ENCODE peak calls at places on chromosomes 12 and 14, in nine cellular contexts. W, B, T, Y, G, X, N, E and H are unnamed samples.

GRCh38 chr14:104723651-104724406 is at the start of gene ADSS1:
- DNase-seq in X (peak; percentile 86), G (peak; percentile 48), E (peak; percentile 94), Y (peak; percentile 38), W (peak; percentile 61), T (no peak), N (peak; percentile 29), B (peak; percentile 69), H (no peak)

GRCh38 chr12:26126340-26127284 is 1.8 kb upstream of the BHLHE41 start:
- DNase-seq in T (peak; percentile 75), B (peak; percentile 90), X (peak; percentile 92), W (peak; percentile 88), N (peak; percentile 82), G (no peak), E (peak; percentile 83), Y (peak; percentile 70), H (no peak)

GRCh38 chr12:45214739-45215418 is 1.0 kb upstream of the ANO6 start:
- DNase-seq in Y (no peak), B (no peak), G (no peak), N (no peak), W (no peak), X (no peak), E (no peak), T (no peak), H (no peak)

GRCh38 chr14:69711471-69712216 is 55.3 kb upstream of the SRSF5 start:
- DNase-seq in T (no peak), X (no peak), N (no peak), E (no peak), G (no peak), W (no peak), B (peak; percentile 44), Y (peak; percentile 84), H (no peak)

GRCh38 chr12:107454431-107454830 is 231.2 kb upstream of the PWP1 start:
- DNase-seq in W (no peak), N (no peak), T (no peak), Y (no peak), G (no peak), X (no peak), E (no peak), B (no peak), H (no peak)

GRCh38 chr14:50741571-50741970 is 73.5 kb upstream of the SAV1 start:
- DNase-seq in T (no peak), W (no peak), B (no peak), N (no peak), G (no peak), X (no peak), Y (no peak), E (no peak), H (no peak)

GRCh38 chr12:34300376-34301250 is 278.3 kb downstream of the ALG10 start:
- DNase-seq in N (no peak), X (no peak), E (no peak), G (no peak), B (no peak), T (no peak), W (no peak), Y (no peak), H (no peak)

GRCh38 chr12:105369014-105369413 is 38.5 kb downstream of the C12orf75 start:
- DNase-seq in X (no peak), Y (no peak), T (no peak), W (no peak), N (no peak), B (no peak), E (no peak), G (no peak), H (no peak)

GRCh38 chr12:13179159-13180074 is 17.1 kb upstream of the EMP1 start:
- DNase-seq in N (no peak), T (no peak), B (peak; percentile 38), G (peak; percentile 40), W (peak; percentile 67), Y (peak; percentile 8), X (peak; percentile 65), E (peak; percentile 28), H (no peak)

GRCh38 chr12:103840399-103840880 is 594 bp downstream of the NT5DC3 start:
- DNase-seq in T (no peak), E (peak; percentile 22), X (peak; percentile 62), B (no peak), Y (no peak), G (peak; percentile 3), W (no peak), N (no peak), H (no peak)

GRCh38 chr12:94663702-94664101 is 13.3 kb upstream of the TMCC3 start:
- DNase-seq in G (no peak), X (no peak), B (no peak), W (no peak), N (no peak), E (no peak), T (no peak), Y (no peak), H (no peak)

GRCh38 chr12:13091831-13092230 is 11.6 kb downstream of the GSG1 start:
- DNase-seq in E (no peak), T (no peak), G (no peak), X (no peak), N (no peak), Y (no peak), W (no peak), B (no peak), H (no peak)

GRCh38 chr12:111396726-111397445 is 8.8 kb upstream of the SH2B3 start:
- DNase-seq in W (peak; percentile 88), G (peak; percentile 85), T (peak; percentile 71), E (peak; percentile 89), N (peak; percentile 71), B (peak; percentile 86), X (peak; percentile 92), Y (peak; percentile 60), H (no peak)

GRCh38 chr12:86838709-86839108 is 582.5 kb upstream of the MGAT4C start:
- DNase-seq in X (no peak), B (no peak), E (no peak), Y (no peak), T (no peak), N (no peak), G (no peak), W (no peak), H (no peak)

GRCh38 chr12:113392988-113393579 is 10.6 kb downstream of the SDS start:
- DNase-seq in X (no peak), Y (no peak), N (peak; percentile 21), T (no peak), W (no peak), G (no peak), E (no peak), B (no peak), H (no peak)

GRCh38 chr14:81849714-81850113 is 316.1 kb upstream of the SEL1L start:
- DNase-seq in G (no peak), E (no peak), T (no peak), Y (no peak), N (no peak), W (no peak), B (no peak), X (no peak), H (no peak)

GRCh38 chr12:55738113-55739024 is 4.6 kb upstream of the GDF11 start:
- DNase-seq in Y (peak; percentile 83), W (peak; percentile 86), X (peak; percentile 93), T (peak; percentile 90), N (peak; percentile 86), B (peak; percentile 90), G (peak; percentile 80), E (no peak), H (no peak)

GRCh38 chr12:106139422-106140141 is 828 bp upstream of the NUAK1 start:
- DNase-seq in Y (peak; percentile 62), E (peak; percentile 75), T (peak; percentile 58), G (no peak), W (peak; percentile 92), N (no peak), X (peak; percentile 80), B (peak; percentile 70), H (no peak)

GRCh38 chr12:39329876-39330275 is 113.0 kb downstream of the KIF21A start:
- DNase-seq in Y (no peak), W (no peak), N (peak; percentile 74), G (no peak), B (no peak), X (no peak), T (no peak), E (no peak), H (no peak)

GRCh38 chr12:131871677-131872076 is 22.7 kb upstream of the ULK1 start:
- DNase-seq in X (no peak), W (no peak), G (no peak), Y (no peak), T (no peak), N (no peak), B (no peak), E (peak; percentile 5), H (no peak)

GRCh38 chr14:61438860-61439765 is 117.7 kb downstream of the PRKCH start:
- DNase-seq in W (peak; percentile 73), N (peak; percentile 90), B (peak; percentile 44), G (peak; percentile 30), E (peak; percentile 13), T (peak; percentile 78), Y (no peak), X (no peak), H (no peak)

GRCh38 chr12:107437954-107438353 is 247.6 kb upstream of the PWP1 start:
- DNase-seq in W (no peak), G (no peak), Y (no peak), X (no peak), N (no peak), T (no peak), E (no peak), B (no peak), H (no peak)

GRCh38 chr14:98997526-98998205 is 274.3 kb downstream of the BCL11B start:
- DNase-seq in Y (no peak), E (no peak), N (no peak), G (no peak), B (no peak), W (no peak), T (no peak), X (no peak), H (no peak)

GRCh38 chr12:124650912-124651311 is 83.5 kb upstream of the NCOR2 start:
- DNase-seq in N (no peak), G (no peak), W (no peak), E (no peak), Y (no peak), B (no peak), X (no peak), T (no peak), H (no peak)

GRCh38 chr12:121170581-121171260 is 38.0 kb downstream of the P2RX7 start:
- DNase-seq in G (no peak), W (no peak), Y (no peak), E (no peak), T (no peak), N (no peak), B (no peak), X (no peak), H (no peak)

GRCh38 chr14:79248131-79248530 is 963.2 kb downstream of the DIO2 start:
- DNase-seq in W (no peak), Y (no peak), B (no peak), N (peak; percentile 32), T (no peak), X (no peak), G (no peak), E (no peak), H (no peak)

GRCh38 chr12:8145754-8146415 is 10.9 kb upstream of the ZNF705A start:
- DNase-seq in T (peak; percentile 43), E (peak; percentile 22), X (peak; percentile 52), G (no peak), W (no peak), Y (no peak), N (peak; percentile 61), B (peak; percentile 62), H (no peak)

GRCh38 chr12:87678453-87678852 is 350.7 kb downstream of the C12orf50 start:
- DNase-seq in T (no peak), B (no peak), Y (no peak), N (no peak), E (no peak), G (no peak), X (no peak), W (no peak), H (no peak)

GRCh38 chr14:78959674-78960264 is 789.6 kb downstream of the NRXN3 start:
- DNase-seq in E (peak; percentile 44), N (peak; percentile 60), W (peak; percentile 65), B (peak; percentile 67), Y (peak; percentile 62), X (peak; percentile 88), T (peak; percentile 40), G (peak; percentile 17), H (peak; percentile 45)

GRCh38 chr12:113048716-113049127 is 7.8 kb upstream of the DTX1 start:
- DNase-seq in Y (peak; percentile 71), W (peak; percentile 78), G (peak; percentile 66), B (peak; percentile 76), E (peak; percentile 75), X (peak; percentile 72), T (peak; percentile 69), N (peak; percentile 38), H (no peak)

GRCh38 chr14:89299587-89299986 is 117.4 kb downstream of the FOXN3 start:
- DNase-seq in G (no peak), B (no peak), Y (no peak), W (no peak), X (no peak), E (no peak), N (no peak), T (no peak), H (no peak)